ENCODE peak calls at places on chromosomes 3 and 15, in six cellular contexts. One of them, this sample, is unnamed.

GRCh38 chr3:133887075-133887950 is 8.4 kb downstream of the RAB6B start:
- DNase-seq in A549: no peak
- DNase-seq in transverse colon: no peak
- DNase-seq in esophagus muscularis mucosa: peak; percentile 79
- DNase-seq in stomach: no peak
- DNase-seq in upper lobe of left lung: no peak
- DNase-seq in this sample: no peak

GRCh38 chr3:193970773-193971206 is 165.2 kb upstream of the HES1 start:
- DNase-seq in transverse colon: no peak
- DNase-seq in esophagus muscularis mucosa: no peak
- DNase-seq in upper lobe of left lung: no peak
- DNase-seq in stomach: no peak
- DNase-seq in A549: no peak
- DNase-seq in this sample: no peak

GRCh38 chr3:69033470-69033869 is 18.7 kb downstream of the TMF1 start:
- DNase-seq in transverse colon: no peak
- DNase-seq in esophagus muscularis mucosa: no peak
- DNase-seq in upper lobe of left lung: no peak
- DNase-seq in stomach: no peak
- DNase-seq in A549: no peak
- DNase-seq in this sample: no peak

GRCh38 chr3:155995525-155996370 is 124.6 kb upstream of the KCNAB1 start:
- DNase-seq in A549: peak; percentile 60
- DNase-seq in transverse colon: no peak
- DNase-seq in stomach: no peak
- DNase-seq in esophagus muscularis mucosa: no peak
- DNase-seq in upper lobe of left lung: no peak
- DNase-seq in this sample: no peak

GRCh38 chr15:41490355-41490754 is 3.3 kb upstream of the ITPKA start:
- DNase-seq in stomach: no peak
- DNase-seq in A549: peak; percentile 67
- DNase-seq in esophagus muscularis mucosa: no peak
- DNase-seq in upper lobe of left lung: no peak
- DNase-seq in transverse colon: no peak
- DNase-seq in this sample: no peak

GRCh38 chr3:32890420-32891276 is 60.8 kb upstream of the CCR4 start:
- DNase-seq in esophagus muscularis mucosa: no peak
- DNase-seq in stomach: no peak
- DNase-seq in upper lobe of left lung: peak; percentile 64
- DNase-seq in A549: no peak
- DNase-seq in transverse colon: no peak
- DNase-seq in this sample: no peak

GRCh38 chr3:57281710-57282109 is 10.8 kb downstream of the ASB14 start:
- DNase-seq in esophagus muscularis mucosa: no peak
- DNase-seq in A549: no peak
- DNase-seq in upper lobe of left lung: no peak
- DNase-seq in transverse colon: no peak
- DNase-seq in stomach: no peak
- DNase-seq in this sample: no peak

GRCh38 chr3:184429786-184430185 is 49.9 kb downstream of the CHRD start:
- DNase-seq in transverse colon: no peak
- DNase-seq in upper lobe of left lung: no peak
- DNase-seq in esophagus muscularis mucosa: no peak
- DNase-seq in A549: no peak
- DNase-seq in stomach: no peak
- DNase-seq in this sample: no peak

GRCh38 chr15:76529911-76530310 is 193.3 kb downstream of the ISL2 start:
- DNase-seq in upper lobe of left lung: no peak
- DNase-seq in transverse colon: no peak
- DNase-seq in A549: no peak
- DNase-seq in stomach: no peak
- DNase-seq in esophagus muscularis mucosa: no peak
- DNase-seq in this sample: no peak

GRCh38 chr15:60442763-60443162 is 36.2 kb downstream of the ICE2 start:
- DNase-seq in upper lobe of left lung: no peak
- DNase-seq in transverse colon: no peak
- DNase-seq in stomach: no peak
- DNase-seq in esophagus muscularis mucosa: no peak
- DNase-seq in A549: no peak
- DNase-seq in this sample: no peak

GRCh38 chr3:195544634-195545033 is 1.5 kb upstream of the PPP1R2 start:
- DNase-seq in transverse colon: no peak
- DNase-seq in stomach: no peak
- DNase-seq in esophagus muscularis mucosa: peak; percentile 82
- DNase-seq in A549: no peak
- DNase-seq in upper lobe of left lung: no peak
- DNase-seq in this sample: no peak

GRCh38 chr15:91609231-91609630 is 244.3 kb upstream of the SLCO3A1 start:
- DNase-seq in stomach: no peak
- DNase-seq in esophagus muscularis mucosa: peak; percentile 82
- DNase-seq in upper lobe of left lung: no peak
- DNase-seq in transverse colon: no peak
- DNase-seq in A549: no peak
- DNase-seq in this sample: no peak

GRCh38 chr3:184066211-184066610 is 13.4 kb downstream of the HTR3C start:
- DNase-seq in stomach: no peak
- DNase-seq in esophagus muscularis mucosa: no peak
- DNase-seq in A549: no peak
- DNase-seq in transverse colon: no peak
- DNase-seq in upper lobe of left lung: no peak
- DNase-seq in this sample: no peak

GRCh38 chr3:138625707-138626365 is 17.3 kb downstream of the FAIM start:
- DNase-seq in A549: no peak
- DNase-seq in upper lobe of left lung: no peak
- DNase-seq in transverse colon: no peak
- DNase-seq in stomach: no peak
- DNase-seq in esophagus muscularis mucosa: no peak
- DNase-seq in this sample: no peak

GRCh38 chr15:26838742-26839460 is 28.0 kb upstream of the GABRA5 start:
- DNase-seq in esophagus muscularis mucosa: no peak
- DNase-seq in A549: peak; percentile 47
- DNase-seq in upper lobe of left lung: no peak
- DNase-seq in transverse colon: no peak
- DNase-seq in stomach: no peak
- DNase-seq in this sample: no peak

GRCh38 chr3:87958289-87958688 is 100.5 kb downstream of the CGGBP1 start:
- DNase-seq in transverse colon: no peak
- DNase-seq in upper lobe of left lung: no peak
- DNase-seq in A549: no peak
- DNase-seq in stomach: no peak
- DNase-seq in esophagus muscularis mucosa: no peak
- DNase-seq in this sample: no peak

GRCh38 chr15:68409736-68410370 is 22.1 kb downstream of the ITGA11 start:
- DNase-seq in esophagus muscularis mucosa: peak; percentile 91
- DNase-seq in transverse colon: no peak
- DNase-seq in stomach: peak; percentile 13
- DNase-seq in upper lobe of left lung: no peak
- DNase-seq in A549: no peak
- DNase-seq in this sample: no peak

GRCh38 chr3:144294659-144295538 is 323.3 kb downstream of the DIPK2A start:
- DNase-seq in stomach: no peak
- DNase-seq in upper lobe of left lung: no peak
- DNase-seq in esophagus muscularis mucosa: no peak
- DNase-seq in transverse colon: no peak
- DNase-seq in A549: no peak
- DNase-seq in this sample: no peak

GRCh38 chr3:134487406-134487805 is 1.5 kb downstream of the CEP63 start:
- DNase-seq in stomach: no peak
- DNase-seq in A549: no peak
- DNase-seq in transverse colon: no peak
- DNase-seq in upper lobe of left lung: no peak
- DNase-seq in esophagus muscularis mucosa: no peak
- DNase-seq in this sample: no peak

GRCh38 chr3:182605882-182606611 is 187.3 kb upstream of the ATP11B start:
- DNase-seq in upper lobe of left lung: no peak
- DNase-seq in stomach: no peak
- DNase-seq in esophagus muscularis mucosa: no peak
- DNase-seq in transverse colon: no peak
- DNase-seq in A549: no peak
- DNase-seq in this sample: no peak

GRCh38 chr3:66372681-66373350 is 128.0 kb downstream of the LRIG1 start:
- DNase-seq in A549: peak; percentile 9
- DNase-seq in upper lobe of left lung: no peak
- DNase-seq in stomach: no peak
- DNase-seq in esophagus muscularis mucosa: peak; percentile 88
- DNase-seq in transverse colon: peak; percentile 50
- DNase-seq in this sample: no peak

GRCh38 chr3:49806838-49807237 is 3.8 kb downstream of the INKA1 start:
- DNase-seq in upper lobe of left lung: no peak
- DNase-seq in esophagus muscularis mucosa: no peak
- DNase-seq in transverse colon: no peak
- DNase-seq in stomach: no peak
- DNase-seq in A549: no peak
- DNase-seq in this sample: no peak

GRCh38 chr3:140595295-140595694 is 82.6 kb upstream of the TRIM42 start:
- DNase-seq in transverse colon: no peak
- DNase-seq in stomach: no peak
- DNase-seq in esophagus muscularis mucosa: peak; percentile 53
- DNase-seq in A549: no peak
- DNase-seq in upper lobe of left lung: no peak
- DNase-seq in this sample: no peak

DNA sequence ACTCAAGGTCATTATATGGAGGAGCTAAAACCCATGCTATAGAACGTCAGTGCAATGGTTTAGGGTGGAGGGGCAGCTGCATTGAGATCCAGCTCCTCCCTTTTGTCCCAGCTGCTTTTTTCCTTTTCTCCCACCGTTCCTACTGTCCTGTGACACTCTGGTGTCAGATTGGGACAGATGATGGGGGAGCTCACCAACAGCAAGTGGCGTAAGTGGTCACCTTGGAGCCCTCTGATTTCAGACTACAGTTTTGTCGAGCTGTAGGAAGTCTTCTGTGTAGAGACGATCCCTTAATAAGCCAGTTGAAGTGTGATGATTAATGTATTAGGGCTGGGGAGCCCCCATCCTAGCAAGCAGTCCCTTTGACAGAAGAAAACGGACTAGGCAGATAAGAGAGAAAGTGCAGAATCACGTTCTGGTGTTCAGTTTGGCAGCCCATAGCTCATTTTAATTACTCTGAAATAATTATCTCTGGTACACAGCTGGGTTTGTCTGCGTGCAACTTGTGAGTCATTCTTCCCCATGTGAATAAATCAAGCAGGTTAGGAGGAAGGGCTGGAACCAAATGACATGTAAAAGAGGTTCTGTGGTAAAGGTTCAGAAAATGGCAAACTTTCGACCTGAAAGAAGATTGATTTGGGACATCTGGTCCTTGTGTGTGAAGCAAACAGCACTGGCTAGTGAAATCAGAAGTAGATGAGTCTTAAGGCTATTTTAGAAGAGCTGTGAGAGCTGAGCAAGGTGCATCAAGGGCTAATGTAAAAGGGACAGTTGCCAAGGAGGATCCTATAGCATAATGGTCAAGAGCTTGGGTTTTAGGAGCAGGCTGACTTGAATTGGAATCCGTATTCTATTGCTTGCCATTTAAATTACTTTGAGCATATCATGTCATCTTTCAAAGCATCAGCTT is 241.4 kb downstream of the EDEM1 start:
- DNase-seq in upper lobe of left lung: no peak
- DNase-seq in A549: no peak
- DNase-seq in transverse colon: no peak
- DNase-seq in esophagus muscularis mucosa: peak; percentile 90
- DNase-seq in stomach: no peak
- DNase-seq in this sample: no peak
- TF ChIP-seq EP300 in upper lobe of left lung: no peak
- TF ChIP-seq EP300 in A549: no peak
- TF ChIP-seq EP300 in transverse colon: no peak
- TF ChIP-seq EP300 in esophagus muscularis mucosa: no peak
- TF ChIP-seq EP300 in stomach: no peak
- TF ChIP-seq EP300 in this sample: no peak

GRCh38 chr15:70698412-70698811 is 64.9 kb downstream of the UACA start:
- DNase-seq in transverse colon: no peak
- DNase-seq in A549: no peak
- DNase-seq in esophagus muscularis mucosa: no peak
- DNase-seq in stomach: no peak
- DNase-seq in upper lobe of left lung: no peak
- DNase-seq in this sample: no peak
- H3K4me1 ChIP-seq in transverse colon: no peaks in the 10 kb centered on the region
- H3K4me1 ChIP-seq in A549: peaks cover 64% of the 10 kb centered on the region
- H3K4me1 ChIP-seq in esophagus muscularis mucosa: peaks cover 45% of the 10 kb centered on the region
- H3K4me1 ChIP-seq in stomach: peaks cover 27% of the 10 kb centered on the region
- H3K4me1 ChIP-seq in upper lobe of left lung: peaks cover 13% of the 10 kb centered on the region
- H3K4me1 ChIP-seq in this sample: peaks cover 3% of the 10 kb centered on the region

DNA sequence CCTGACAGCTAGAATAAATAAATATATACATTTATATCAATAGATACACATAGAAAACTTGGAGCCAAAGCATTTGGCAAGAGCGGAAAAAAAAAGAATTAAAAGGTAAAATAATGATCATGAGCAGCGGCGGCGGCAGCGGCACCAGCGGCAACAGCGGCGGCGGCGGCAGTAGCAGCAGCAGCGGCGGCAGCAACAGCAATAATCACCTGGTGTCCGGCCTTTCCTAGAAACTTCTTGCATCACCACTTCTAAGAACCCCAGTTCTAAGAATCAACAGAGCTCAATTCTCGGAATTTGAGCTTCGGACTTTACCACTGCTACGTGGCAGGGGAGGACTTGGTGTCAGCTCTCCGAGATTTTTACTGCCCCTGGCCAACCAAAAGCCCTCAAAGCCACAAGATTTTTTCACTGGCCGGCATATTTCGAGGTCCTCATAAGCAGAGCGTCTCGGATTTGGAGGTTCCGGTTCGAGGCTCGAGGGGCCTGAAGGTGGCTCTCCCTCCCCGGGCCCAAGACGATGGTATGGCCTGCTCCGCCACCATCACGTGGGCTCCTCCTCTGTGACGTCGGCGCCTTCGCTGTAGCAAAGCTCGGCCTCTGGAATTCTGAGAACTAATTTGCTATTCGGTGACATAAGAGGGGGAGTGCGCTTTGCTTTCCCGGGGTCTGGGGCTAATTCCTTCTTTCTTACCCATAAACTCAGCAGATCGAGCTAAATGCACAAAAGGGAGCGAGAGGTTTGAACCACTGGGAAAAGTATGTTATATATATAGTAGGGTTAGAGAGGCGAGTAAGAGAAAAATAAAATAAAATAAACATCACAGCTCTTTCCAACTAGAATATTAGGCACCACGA is at the start of gene BCL6:
- DNase-seq in stomach: peak; percentile 92
- DNase-seq in upper lobe of left lung: peak; percentile 94
- DNase-seq in transverse colon: peak; percentile 93
- DNase-seq in esophagus muscularis mucosa: peak; percentile 99
- DNase-seq in A549: peak; percentile 96
- DNase-seq in this sample: peak; percentile 89
- TF ChIP-seq EP300 in stomach: peak; percentile 90
- TF ChIP-seq EP300 in upper lobe of left lung: peak; percentile 98
- TF ChIP-seq EP300 in transverse colon: peak; percentile 96
- TF ChIP-seq EP300 in esophagus muscularis mucosa: peak; percentile 96
- TF ChIP-seq EP300 in A549: peak; percentile 38
- TF ChIP-seq EP300 in this sample: peak; percentile 99

DNA sequence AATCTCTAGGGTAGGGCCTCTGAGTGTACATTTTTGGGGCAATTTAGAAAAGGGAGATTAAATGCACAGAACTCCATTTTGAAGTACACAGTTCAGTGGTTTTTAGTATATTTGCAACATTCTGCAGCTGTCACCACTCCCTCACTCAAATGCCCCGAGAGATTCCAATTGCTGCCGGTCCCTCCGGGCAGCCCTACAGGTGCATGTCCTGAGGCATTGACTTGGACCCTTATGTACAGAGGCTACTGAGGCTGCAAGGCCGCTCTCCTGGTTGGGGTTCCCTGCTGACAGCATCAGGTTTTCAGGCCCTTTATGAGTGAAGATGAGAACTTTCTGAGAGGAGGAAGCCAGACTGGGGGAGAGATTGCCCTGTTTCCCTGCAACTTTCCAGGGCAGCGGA is 39.6 kb downstream of the SMAD6 start:
- DNase-seq in A549: no peak
- DNase-seq in stomach: no peak
- DNase-seq in upper lobe of left lung: no peak
- DNase-seq in transverse colon: no peak
- DNase-seq in esophagus muscularis mucosa: no peak
- DNase-seq in this sample: no peak
- H3K4me1 ChIP-seq in A549: peaks cover 36% of the 10 kb centered on the region
- H3K4me1 ChIP-seq in stomach: peaks cover 42% of the 10 kb centered on the region
- H3K4me1 ChIP-seq in upper lobe of left lung: peaks cover 88% of the 10 kb centered on the region
- H3K4me1 ChIP-seq in transverse colon: peaks cover 11% of the 10 kb centered on the region
- H3K4me1 ChIP-seq in esophagus muscularis mucosa: peaks cover 37% of the 10 kb centered on the region
- H3K4me1 ChIP-seq in this sample: peaks cover 63% of the 10 kb centered on the region